ENCODE peak calls at places on chromosomes 6 and 20, in ten cellular contexts. V, T, E, R, O, C, H, X, W and M are unnamed samples.

GRCh38 chr6:148629197-148629909 is 117.5 kb upstream of the UST start:
- DNase-seq in V (no peak), T (no peak), E (no peak), R (no peak), O (no peak), C (no peak), H (no peak), X (no peak), W (no peak), M (no peak)

GRCh38 chr6:39887692-39888450 is 46.4 kb downstream of the MOCS1 start:
- DNase-seq in V (no peak), T (no peak), E (no peak), R (peak; percentile 58), O (no peak), C (peak; percentile 88), H (peak; percentile 76), X (no peak), W (no peak), M (no peak)

GRCh38 chr6:73732845-73733675 is 37.1 kb downstream of the CD109 start:
- DNase-seq in V (peak; percentile 52), T (peak; percentile 74), E (peak; percentile 51), R (no peak), O (peak; percentile 65), C (peak; percentile 65), H (peak; percentile 75), X (peak; percentile 68), W (peak; percentile 47), M (peak; percentile 42)

GRCh38 chr6:129490551-129491245 is 219.3 kb downstream of the ARHGAP18 start:
- DNase-seq in V (peak; percentile 56), T (peak; percentile 77), E (no peak), R (peak; percentile 97), O (peak; percentile 41), C (peak; percentile 96), H (peak; percentile 95), X (peak; percentile 68), W (peak; percentile 34), M (peak; percentile 77)

GRCh38 chr6:47310131-47310480 is 401 bp upstream of the TNFRSF21 start:
- DNase-seq in V (no peak), T (no peak), E (no peak), R (no peak), O (no peak), C (no peak), H (no peak), X (no peak), W (no peak), M (no peak)

GRCh38 chr6:1399085-1399780 is 9.9 kb downstream of the FOXF2 start:
- DNase-seq in V (no peak), T (no peak), E (no peak), R (no peak), O (no peak), C (no peak), H (no peak), X (no peak), W (no peak), M (no peak)

GRCh38 chr6:45531999-45532605 is 154.4 kb upstream of the SUPT3H start:
- DNase-seq in V (no peak), T (no peak), E (no peak), R (no peak), O (no peak), C (no peak), H (no peak), X (no peak), W (no peak), M (no peak)

GRCh38 chr6:54217018-54217417 is 91.2 kb upstream of the TINAG start:
- DNase-seq in V (no peak), T (no peak), E (no peak), R (no peak), O (no peak), C (peak; percentile 48), H (no peak), X (no peak), W (no peak), M (no peak)

GRCh38 chr6:73435236-73435635 is 16.9 kb downstream of the CGAS start:
- DNase-seq in V (no peak), T (no peak), E (no peak), R (no peak), O (no peak), C (no peak), H (no peak), X (no peak), W (no peak), M (no peak)

GRCh38 chr6:2194643-2195042 is 50.8 kb downstream of the GMDS start:
- DNase-seq in V (no peak), T (no peak), E (no peak), R (no peak), O (no peak), C (no peak), H (no peak), X (no peak), W (no peak), M (no peak)

GRCh38 chr20:25127761-25128537 is 46.0 kb upstream of the VSX1 start:
- DNase-seq in V (no peak), T (no peak), E (no peak), R (no peak), O (no peak), C (no peak), H (no peak), X (no peak), W (no peak), M (no peak)

GRCh38 chr6:150005761-150006651 is 19.3 kb downstream of the RAET1L start:
- DNase-seq in V (no peak), T (no peak), E (no peak), R (no peak), O (no peak), C (no peak), H (no peak), X (no peak), W (no peak), M (no peak)

GRCh38 chr6:15504040-15504491 is 158.8 kb downstream of the DTNBP1 start:
- DNase-seq in V (no peak), T (no peak), E (no peak), R (no peak), O (no peak), C (no peak), H (no peak), X (no peak), W (no peak), M (no peak)

GRCh38 chr6:6736753-6737654 is 148.5 kb downstream of the LY86 start:
- DNase-seq in V (no peak), T (no peak), E (no peak), R (no peak), O (no peak), C (no peak), H (no peak), X (no peak), W (no peak), M (no peak)

GRCh38 chr6:132731086-132731485 is 17.2 kb upstream of the VNN1 start:
- DNase-seq in V (no peak), T (no peak), E (no peak), R (no peak), O (no peak), C (no peak), H (no peak), X (no peak), W (no peak), M (no peak)

GRCh38 chr6:133034509-133035206 is 206.5 kb upstream of the EYA4 start:
- DNase-seq in V (no peak), T (no peak), E (no peak), R (no peak), O (no peak), C (no peak), H (no peak), X (no peak), W (no peak), M (no peak)

GRCh38 chr20:18079756-18080353 is 22.1 kb upstream of the OVOL2 start:
- DNase-seq in V (no peak), T (no peak), E (no peak), R (no peak), O (no peak), C (no peak), H (no peak), X (no peak), W (no peak), M (no peak)

GRCh38 chr6:138334963-138335362 is 42.7 kb upstream of the SMIM28 start:
- DNase-seq in V (no peak), T (no peak), E (no peak), R (no peak), O (no peak), C (no peak), H (no peak), X (no peak), W (no peak), M (no peak)

GRCh38 chr6:90982051-90982450 is 395.2 kb upstream of the MAP3K7 start:
- DNase-seq in V (no peak), T (no peak), E (no peak), R (no peak), O (no peak), C (no peak), H (no peak), X (no peak), W (no peak), M (no peak)

GRCh38 chr6:47200536-47201334 is 109.0 kb downstream of the TNFRSF21 start:
- DNase-seq in V (no peak), T (no peak), E (no peak), R (peak; percentile 90), O (no peak), C (no peak), H (no peak), X (no peak), W (no peak), M (no peak)

GRCh38 chr6:43578748-43579147 is 2.8 kb downstream of the POLH start:
- DNase-seq in V (no peak), T (no peak), E (no peak), R (no peak), O (no peak), C (no peak), H (no peak), X (no peak), W (no peak), M (no peak)

GRCh38 chr6:1233924-1234323 is 78.0 kb upstream of the FOXQ1 start:
- DNase-seq in V (no peak), T (no peak), E (no peak), R (no peak), O (no peak), C (no peak), H (no peak), X (no peak), W (no peak), M (no peak)

GRCh38 chr6:158018851-158019361 is 37.2 kb downstream of the SYNJ2 start:
- DNase-seq in V (no peak), T (no peak), E (no peak), R (no peak), O (no peak), C (peak; percentile 22), H (no peak), X (no peak), W (no peak), M (no peak)

GRCh38 chr20:44752099-44752931 is 6.7 kb downstream of the KCNK15 start:
- DNase-seq in V (no peak), T (no peak), E (no peak), R (no peak), O (no peak), C (no peak), H (no peak), X (no peak), W (no peak), M (no peak)